ENCODE peak calls at places on chromosomes 16 and 17, in eight cellular contexts. M, O, L, Y, F, Q, N and C are unnamed samples.

GRCh38 chr16:78742501-78743283 is 643.2 kb downstream of the WWOX start:
- DNase-seq in O (peak), L (peak), Y (no peak), M (no peak), N (peak), Q (no peak), F (no peak), C (no peak)

GRCh38 chr17:72266099-72266852 is 145.5 kb downstream of the SOX9 start:
- DNase-seq in Y (no peak), L (no peak), Q (no peak), F (no peak), N (no peak), O (no peak), M (no peak), C (peak)

GRCh38 chr17:77375917-77376651 is 235.3 kb downstream of the SEC14L1 start:
- DNase-seq in N (peak), Y (peak), M (no peak), O (peak), L (peak), Q (no peak), F (no peak), C (no peak)

GRCh38 chr17:48842746-48843145 is 11.9 kb downstream of the CALCOCO2 start:
- DNase-seq in M (no peak), F (no peak), N (no peak), Y (peak), Q (no peak), L (no peak), O (no peak), C (no peak)

GRCh38 chr16:30521873-30522641 is 4.3 kb downstream of the ZNF768 start:
- DNase-seq in Y (no peak), Q (no peak), O (no peak), N (no peak), M (no peak), F (no peak), L (peak), C (no peak)

GRCh38 chr16:79769320-79770243 is 169.0 kb upstream of the MAF start:
- DNase-seq in M (no peak), O (no peak), Y (no peak), F (no peak), L (no peak), Q (no peak), N (no peak), C (no peak)

GRCh38 chr16:56965939-56966515 is 4.3 kb downstream of the CETP start:
- DNase-seq in M (no peak), Q (no peak), L (no peak), N (no peak), O (no peak), Y (no peak), F (no peak), C (no peak)

GRCh38 chr17:70552230-70552981 is 383.1 kb downstream of the KCNJ2 start:
- DNase-seq in O (no peak), N (no peak), M (no peak), F (no peak), Q (no peak), L (peak), Y (peak), C (peak)

GRCh38 chr16:85571813-85572619 is 41.1 kb upstream of the GSE1 start:
- DNase-seq in F (no peak), Q (no peak), Y (no peak), O (no peak), N (no peak), L (no peak), M (no peak), C (no peak)

GRCh38 chr17:12386240-12386639 is 279.4 kb upstream of the MYOCD start:
- DNase-seq in O (no peak), F (no peak), M (no peak), L (no peak), Y (no peak), Q (no peak), N (no peak), C (no peak)

GRCh38 chr17:62998665-62999393 is 32.8 kb downstream of the TANC2 start:
- DNase-seq in Q (no peak), O (no peak), L (no peak), F (no peak), N (no peak), M (no peak), Y (peak), C (no peak)

GRCh38 chr17:34570491-34570890 is 8.9 kb upstream of the TMEM132E start:
- DNase-seq in F (no peak), O (no peak), Y (no peak), Q (no peak), M (no peak), L (no peak), N (no peak), C (no peak)

GRCh38 chr17:56629450-56630187 is 36.1 kb downstream of the NOG start:
- DNase-seq in Y (peak), L (no peak), F (no peak), Q (no peak), N (no peak), M (no peak), O (no peak), C (no peak)

GRCh38 chr17:75346906-75347305 is 57.7 kb upstream of the SLC25A19 start:
- DNase-seq in Q (no peak), F (no peak), N (peak), L (no peak), O (no peak), M (no peak), Y (no peak), C (no peak)

GRCh38 chr17:68457168-68457538 is at the start of gene WIPI1:
- DNase-seq in N (no peak), F (no peak), O (no peak), M (no peak), Q (no peak), Y (no peak), L (no peak), C (no peak)

GRCh38 chr17:65556014-65556909 is 5.2 kb downstream of the AXIN2 start:
- DNase-seq in O (peak), M (peak), F (peak), N (peak), L (peak), Q (peak), Y (peak), C (peak)